ENCODE peak calls at places on chromosomes 1 and 21, in five cellular contexts. E, D, R, C and Y are unnamed samples.

GRCh38 chr1:165696625-165697100 is 1.7 kb downstream of the ALDH9A1 start:
- DNase-seq in C (peak; percentile 8), E (peak; percentile 61), D (no peak), R (no peak), Y (no peak)

GRCh38 chr21:45990741-45991605 is 9.4 kb downstream of the COL6A1 start:
- DNase-seq in D (no peak), R (no peak), C (no peak), E (no peak), Y (peak; percentile 4)

GRCh38 chr1:225532240-225532944 is 104.6 kb upstream of the LBR start:
- DNase-seq in D (no peak), R (no peak), E (no peak), C (no peak), Y (no peak)

GRCh38 chr1:234683856-234684632 is 74.1 kb upstream of the IRF2BP2 start:
- DNase-seq in R (no peak), C (peak; percentile 78), D (no peak), E (no peak), Y (no peak)

GRCh38 chr1:88741413-88741812 is 57.3 kb downstream of the PKN2 start:
- DNase-seq in C (no peak), R (no peak), D (no peak), E (no peak), Y (no peak)

GRCh38 chr1:209609403-209610377 is 26.2 kb downstream of the CAMK1G start:
- DNase-seq in D (no peak), C (no peak), R (no peak), E (no peak), Y (no peak)

GRCh38 chr1:38745476-38746410 is 113.8 kb downstream of the RRAGC start:
- DNase-seq in E (no peak), C (no peak), R (no peak), D (no peak), Y (no peak)

GRCh38 chr1:44484155-44484688 is 79.2 kb downstream of the RNF220 start:
- DNase-seq in R (no peak), D (no peak), C (no peak), E (no peak), Y (no peak)